ENCODE peak calls at places on chromosomes 4 and X, in eight cellular contexts. One of them, this sample, is unnamed.

GRCh38 chr4:108224628-108225053 is 55.9 kb upstream of the LEF1 start:
- DNase-seq in NCI-H345: no peak
- DNase-seq in activated T-cell treated with anti-CD3 and anti-CD28 coated beads for 1 hour: no peak
- DNase-seq in stromal cell of bone marrow: no peak
- DNase-seq in kidney tubule cell: peak
- DNase-seq in central memory CD8-positive, alpha-beta T cell: no peak
- DNase-seq in CD8-positive, alpha-beta T cell: no peak
- DNase-seq in NAMALWA: peak
- DNase-seq in this sample: no peak

GRCh38 chrX:108732630-108733321 is 3.6 kb downstream of the IRS4 start:
- DNase-seq in NCI-H345: peak
- DNase-seq in activated T-cell treated with anti-CD3 and anti-CD28 coated beads for 1 hour: no peak
- DNase-seq in stromal cell of bone marrow: no peak
- DNase-seq in kidney tubule cell: no peak
- DNase-seq in central memory CD8-positive, alpha-beta T cell: no peak
- DNase-seq in CD8-positive, alpha-beta T cell: no peak
- DNase-seq in NAMALWA: no peak
- DNase-seq in this sample: peak

GRCh38 chrX:155259752-155260151 is 4.5 kb downstream of the RAB39B start:
- DNase-seq in NCI-H345: peak
- DNase-seq in activated T-cell treated with anti-CD3 and anti-CD28 coated beads for 1 hour: no peak
- DNase-seq in stromal cell of bone marrow: no peak
- DNase-seq in kidney tubule cell: no peak
- DNase-seq in central memory CD8-positive, alpha-beta T cell: no peak
- DNase-seq in CD8-positive, alpha-beta T cell: no peak
- DNase-seq in NAMALWA: no peak
- DNase-seq in this sample: no peak

GRCh38 chrX:132909643-132910042 is 48.8 kb downstream of the HS6ST2 start:
- DNase-seq in NCI-H345: no peak
- DNase-seq in activated T-cell treated with anti-CD3 and anti-CD28 coated beads for 1 hour: no peak
- DNase-seq in stromal cell of bone marrow: no peak
- DNase-seq in kidney tubule cell: no peak
- DNase-seq in central memory CD8-positive, alpha-beta T cell: no peak
- DNase-seq in CD8-positive, alpha-beta T cell: no peak
- DNase-seq in NAMALWA: no peak
- DNase-seq in this sample: no peak

GRCh38 chr4:55947254-55947882 is 1.4 kb upstream of the CEP135 start:
- DNase-seq in NCI-H345: no peak
- DNase-seq in activated T-cell treated with anti-CD3 and anti-CD28 coated beads for 1 hour: no peak
- DNase-seq in stromal cell of bone marrow: no peak
- DNase-seq in kidney tubule cell: no peak
- DNase-seq in central memory CD8-positive, alpha-beta T cell: no peak
- DNase-seq in CD8-positive, alpha-beta T cell: no peak
- DNase-seq in NAMALWA: peak
- DNase-seq in this sample: no peak

GRCh38 chrX:19902110-19902509 is 14.7 kb upstream of the SH3KBP1 start:
- DNase-seq in NCI-H345: no peak
- DNase-seq in activated T-cell treated with anti-CD3 and anti-CD28 coated beads for 1 hour: no peak
- DNase-seq in stromal cell of bone marrow: no peak
- DNase-seq in kidney tubule cell: no peak
- DNase-seq in central memory CD8-positive, alpha-beta T cell: no peak
- DNase-seq in CD8-positive, alpha-beta T cell: no peak
- DNase-seq in NAMALWA: no peak
- DNase-seq in this sample: no peak

GRCh38 chr4:21819086-21819485 is 129.5 kb downstream of the KCNIP4 start:
- DNase-seq in NCI-H345: no peak
- DNase-seq in activated T-cell treated with anti-CD3 and anti-CD28 coated beads for 1 hour: no peak
- DNase-seq in stromal cell of bone marrow: no peak
- DNase-seq in kidney tubule cell: no peak
- DNase-seq in central memory CD8-positive, alpha-beta T cell: no peak
- DNase-seq in CD8-positive, alpha-beta T cell: no peak
- DNase-seq in NAMALWA: no peak
- DNase-seq in this sample: no peak

GRCh38 chr4:102868153-102868781 is 525 bp upstream of the CISD2 start:
- DNase-seq in NCI-H345: no peak
- DNase-seq in activated T-cell treated with anti-CD3 and anti-CD28 coated beads for 1 hour: no peak
- DNase-seq in stromal cell of bone marrow: peak
- DNase-seq in kidney tubule cell: no peak
- DNase-seq in central memory CD8-positive, alpha-beta T cell: no peak
- DNase-seq in CD8-positive, alpha-beta T cell: peak
- DNase-seq in NAMALWA: no peak
- DNase-seq in this sample: no peak

GRCh38 chrX:47158781-47159180 is 13.8 kb downstream of the RBM10 start:
- DNase-seq in NCI-H345: no peak
- DNase-seq in activated T-cell treated with anti-CD3 and anti-CD28 coated beads for 1 hour: no peak
- DNase-seq in stromal cell of bone marrow: no peak
- DNase-seq in kidney tubule cell: no peak
- DNase-seq in central memory CD8-positive, alpha-beta T cell: no peak
- DNase-seq in CD8-positive, alpha-beta T cell: no peak
- DNase-seq in NAMALWA: no peak
- DNase-seq in this sample: no peak

GRCh38 chr4:34193451-34194154 is 2050.7 kb downstream of the ARAP2 start:
- DNase-seq in NCI-H345: no peak
- DNase-seq in activated T-cell treated with anti-CD3 and anti-CD28 coated beads for 1 hour: no peak
- DNase-seq in stromal cell of bone marrow: no peak
- DNase-seq in kidney tubule cell: no peak
- DNase-seq in central memory CD8-positive, alpha-beta T cell: no peak
- DNase-seq in CD8-positive, alpha-beta T cell: no peak
- DNase-seq in NAMALWA: no peak
- DNase-seq in this sample: no peak

GRCh38 chr4:37734989-37735388 is 48.8 kb upstream of the RELL1 start:
- DNase-seq in NCI-H345: no peak
- DNase-seq in activated T-cell treated with anti-CD3 and anti-CD28 coated beads for 1 hour: no peak
- DNase-seq in stromal cell of bone marrow: no peak
- DNase-seq in kidney tubule cell: no peak
- DNase-seq in central memory CD8-positive, alpha-beta T cell: no peak
- DNase-seq in CD8-positive, alpha-beta T cell: no peak
- DNase-seq in NAMALWA: no peak
- DNase-seq in this sample: no peak

GRCh38 chrX:73855546-73855945 is 292.5 kb downstream of the CHIC1 start:
- DNase-seq in NCI-H345: peak
- DNase-seq in activated T-cell treated with anti-CD3 and anti-CD28 coated beads for 1 hour: peak
- DNase-seq in stromal cell of bone marrow: peak
- DNase-seq in kidney tubule cell: peak
- DNase-seq in central memory CD8-positive, alpha-beta T cell: peak
- DNase-seq in CD8-positive, alpha-beta T cell: peak
- DNase-seq in NAMALWA: peak
- DNase-seq in this sample: peak

GRCh38 chr4:106529348-106530033 is 160.9 kb upstream of the GIMD1 start:
- DNase-seq in NCI-H345: no peak
- DNase-seq in activated T-cell treated with anti-CD3 and anti-CD28 coated beads for 1 hour: no peak
- DNase-seq in stromal cell of bone marrow: peak
- DNase-seq in kidney tubule cell: peak
- DNase-seq in central memory CD8-positive, alpha-beta T cell: no peak
- DNase-seq in CD8-positive, alpha-beta T cell: no peak
- DNase-seq in NAMALWA: no peak
- DNase-seq in this sample: no peak

GRCh38 chrX:41561045-41561444 is 113.9 kb downstream of the NYX start:
- DNase-seq in NCI-H345: no peak
- DNase-seq in activated T-cell treated with anti-CD3 and anti-CD28 coated beads for 1 hour: no peak
- DNase-seq in stromal cell of bone marrow: peak
- DNase-seq in kidney tubule cell: peak
- DNase-seq in central memory CD8-positive, alpha-beta T cell: no peak
- DNase-seq in CD8-positive, alpha-beta T cell: peak
- DNase-seq in NAMALWA: no peak
- DNase-seq in this sample: no peak

GRCh38 chrX:105462191-105462590 is 241.7 kb upstream of the TEX13A start:
- DNase-seq in NCI-H345: no peak
- DNase-seq in activated T-cell treated with anti-CD3 and anti-CD28 coated beads for 1 hour: no peak
- DNase-seq in stromal cell of bone marrow: no peak
- DNase-seq in kidney tubule cell: no peak
- DNase-seq in central memory CD8-positive, alpha-beta T cell: no peak
- DNase-seq in CD8-positive, alpha-beta T cell: no peak
- DNase-seq in NAMALWA: no peak
- DNase-seq in this sample: no peak